ENCODE peak calls at places on chromosomes 12 and 14, in six cellular contexts. O is KBM-7; X is HuH-7.5; I is psoas muscle; P is activated naive CD4-positive, alpha-beta T cell treated with anti-CD3 and anti-CD28 coated beads, Interleukin-2, amount 10 ng/mL, durations not matched to agents 7 days and 5 days; W is NCI-H1105. A is an unnamed sample.

GRCh38 chr12:127893875-127894635 is 372.9 kb upstream of the TMEM132C start:
- DNase-seq in O (peak; percentile 18), X (no peak), I (no peak), P (no peak), W (no peak), A (no peak)

GRCh38 chr14:99807413-99808132 is 14.4 kb downstream of the EML1 start:
- DNase-seq in O (no peak), X (no peak), I (no peak), P (no peak), W (no peak), A (no peak)

GRCh38 chr14:100048786-100049185 is 16.4 kb upstream of the EVL start:
- DNase-seq in O (no peak), X (no peak), I (no peak), P (peak; percentile 35), W (no peak), A (no peak)

GRCh38 chr12:121214171-121214777 is 4.3 kb downstream of the P2RX4 start:
- DNase-seq in O (no peak), X (no peak), I (no peak), P (no peak), W (no peak), A (no peak)

GRCh38 chr14:73014105-73014504 is 12.8 kb downstream of the ZFYVE1 start:
- DNase-seq in O (no peak), X (no peak), I (no peak), P (no peak), W (no peak), A (no peak)

GRCh38 chr14:75806247-75806876 is 145.3 kb downstream of the TTLL5 start:
- DNase-seq in O (no peak), X (no peak), I (no peak), P (no peak), W (no peak), A (no peak)

GRCh38 chr12:102232446-102232845 is 34.8 kb upstream of the PMCH start:
- DNase-seq in O (no peak), X (no peak), I (no peak), P (no peak), W (no peak), A (no peak)

GRCh38 chr14:99273724-99274345 is 1.8 kb upstream of the BCL11B start:
- DNase-seq in O (no peak), X (no peak), I (no peak), P (peak; percentile 59), W (peak; percentile 39), A (no peak)

GRCh38 chr12:12520278-12520677 is 42.4 kb downstream of the DUSP16 start:
- DNase-seq in O (no peak), X (no peak), I (no peak), P (no peak), W (no peak), A (no peak)

GRCh38 chr12:52168019-52168717 is 23.6 kb downstream of the KRT80 start:
- DNase-seq in O (no peak), X (no peak), I (no peak), P (no peak), W (no peak), A (no peak)

GRCh38 chr14:94291906-94292525 is 1.1 kb downstream of the SERPINA10 start:
- DNase-seq in O (no peak), X (no peak), I (no peak), P (no peak), W (no peak), A (no peak)

GRCh38 chr12:123149828-123150272 is 1.0 kb downstream of the PITPNM2 start:
- DNase-seq in O (peak; percentile 11), X (no peak), I (no peak), P (no peak), W (no peak), A (no peak)

GRCh38 chr14:54147285-54147684 is 190.7 kb upstream of the BMP4 start:
- DNase-seq in O (no peak), X (no peak), I (no peak), P (no peak), W (no peak), A (no peak)

GRCh38 chr14:68518180-68518579 is 274.7 kb downstream of the ZFP36L1 start:
- DNase-seq in O (no peak), X (no peak), I (no peak), P (no peak), W (no peak), A (no peak)

GRCh38 chr14:35956376-35957000 is 130.3 kb downstream of the BRMS1L start:
- DNase-seq in O (no peak), X (no peak), I (no peak), P (no peak), W (no peak), A (no peak)

GRCh38 chr14:52031781-52032180 is 37.1 kb downstream of the NID2 start:
- DNase-seq in O (no peak), X (no peak), I (peak; percentile 28), P (no peak), W (no peak), A (peak; percentile 81)

GRCh38 chr12:83161451-83161850 is 474.7 kb downstream of the TMTC2 start:
- DNase-seq in O (no peak), X (no peak), I (no peak), P (no peak), W (no peak), A (no peak)

GRCh38 chr12:42798811-42799438 is 209.4 kb upstream of the PRICKLE1 start:
- DNase-seq in O (no peak), X (no peak), I (no peak), P (no peak), W (no peak), A (no peak)

GRCh38 chr14:94044476-94045091 is 18.4 kb downstream of the OTUB2 start:
- DNase-seq in O (no peak), X (no peak), I (no peak), P (no peak), W (no peak), A (no peak)

GRCh38 chr12:10621278-10621677 is 7.9 kb upstream of the MAGOHB start:
- DNase-seq in O (no peak), X (no peak), I (no peak), P (no peak), W (no peak), A (no peak)

GRCh38 chr14:68589447-68590232 is 203.2 kb downstream of the ZFP36L1 start:
- DNase-seq in O (no peak), X (no peak), I (peak; percentile 58), P (no peak), W (no peak), A (no peak)

GRCh38 chr12:88420460-88420859 is 159.8 kb downstream of the KITLG start:
- DNase-seq in O (no peak), X (no peak), I (no peak), P (no peak), W (no peak), A (no peak)